ENCODE peak calls at places on chromosomes 12 and 14, in eight cellular contexts. F is kidney tubule cell; O is epithelial cell of esophagus; S is aorta; W is sciatic nerve; N is retina; H is tibial nerve; G is stimulated activated CD4-positive, alpha-beta T cell treated with anti-CD3 and anti-CD28 coated beads, Interleukin-4, amount 100 ng/mL, for 4 hours. A is an unnamed sample.

GRCh38 chr12:105427883-105428282 is 97.4 kb downstream of the C12orf75 start:
- DNase-seq in N (no peak), O (peak), F (peak), G (no peak), H (no peak), W (no peak), S (no peak), A (peak)

GRCh38 chr14:61355892-61356325 is 34.5 kb downstream of the PRKCH start:
- DNase-seq in W (no peak), S (peak), O (peak), N (no peak), F (peak), G (peak), H (no peak), A (peak)

GRCh38 chr12:93636708-93637107 is 40.5 kb upstream of the CRADD start:
- DNase-seq in W (no peak), N (no peak), F (no peak), G (no peak), O (no peak), S (no peak), H (no peak), A (no peak)

GRCh38 chr12:101710289-101710688 is 12.8 kb downstream of the CHPT1 start:
- DNase-seq in W (no peak), N (no peak), F (no peak), S (no peak), O (no peak), H (no peak), G (no peak), A (no peak)

GRCh38 chr12:76799362-76799761 is 35.4 kb downstream of the ZDHHC17 start:
- DNase-seq in H (no peak), S (no peak), W (no peak), G (no peak), N (no peak), O (peak), F (no peak), A (peak)

GRCh38 chr12:18882690-18883089 is 144.8 kb downstream of the CAPZA3 start:
- DNase-seq in H (no peak), S (no peak), O (no peak), W (no peak), N (no peak), G (no peak), F (no peak), A (no peak)

GRCh38 chr12:79546461-79547043 is 144.2 kb downstream of the PAWR start:
- DNase-seq in G (no peak), N (no peak), F (peak), W (no peak), S (no peak), O (peak), H (no peak), A (peak)

GRCh38 chr14:26598081-26598671 is 343 bp upstream of the NOVA1 start:
- DNase-seq in N (peak), W (peak), O (peak), G (peak), H (peak), S (peak), F (peak), A (no peak)

GRCh38 chr14:105493921-105494605 is 3.0 kb downstream of the TEDC1 start:
- DNase-seq in O (no peak), G (no peak), H (no peak), N (no peak), S (peak), W (peak), F (no peak), A (no peak)

GRCh38 chr14:73833530-73834257 is 17.9 kb upstream of the PTGR2 start:
- DNase-seq in S (no peak), O (peak), N (peak), G (no peak), H (no peak), F (peak), W (peak), A (no peak)

GRCh38 chr14:92041203-92041602 is 1.3 kb upstream of the TRIP11 start:
- DNase-seq in F (no peak), H (no peak), S (no peak), O (no peak), W (no peak), G (no peak), N (no peak), A (no peak)

GRCh38 chr12:42757735-42758134 is 168.2 kb upstream of the PRICKLE1 start:
- DNase-seq in G (no peak), N (no peak), W (no peak), F (no peak), H (no peak), S (no peak), O (no peak), A (no peak)

GRCh38 chr14:105918496-105919262 is 392.3 kb downstream of the TMEM121 start:
- DNase-seq in H (no peak), N (no peak), F (no peak), O (no peak), S (peak), G (no peak), W (peak), A (no peak)

GRCh38 chr12:28937196-28937595 is 211.9 kb upstream of the FAR2 start:
- DNase-seq in G (no peak), S (no peak), N (no peak), H (no peak), F (peak), O (peak), W (no peak), A (peak)

GRCh38 chr12:132444957-132445883 is 44.7 kb upstream of the FBRSL1 start:
- DNase-seq in F (no peak), W (no peak), S (peak), H (peak), O (peak), G (peak), N (peak), A (no peak)

GRCh38 chr12:120661432-120661831 is 21.0 kb downstream of the CABP1 start:
- DNase-seq in S (no peak), N (no peak), F (no peak), O (no peak), G (no peak), H (no peak), W (no peak), A (no peak)

GRCh38 chr12:95943231-95943842 is at the start of gene AMDHD1:
- DNase-seq in S (peak), G (peak), O (peak), F (peak), W (peak), H (peak), N (peak), A (peak)

GRCh38 chr12:90124289-90124688 is 415.7 kb upstream of the ATP2B1 start:
- DNase-seq in G (no peak), S (no peak), O (no peak), F (peak), H (no peak), W (no peak), N (no peak), A (peak)

GRCh38 chr14:23548351-23549318 is 2.9 kb downstream of the ZFHX2 start:
- DNase-seq in S (no peak), N (no peak), W (no peak), H (no peak), F (no peak), G (no peak), O (no peak), A (no peak)

GRCh38 chr14:35883677-35884293 is 57.6 kb downstream of the BRMS1L start:
- DNase-seq in G (no peak), W (no peak), F (peak), N (peak), S (no peak), H (peak), O (peak), A (no peak)

GRCh38 chr12:123533672-123534643 is at the start of gene RILPL1:
- DNase-seq in G (peak), W (peak), S (peak), H (no peak), N (peak), F (peak), O (peak), A (peak)

GRCh38 chr12:89349814-89350213 is 2.5 kb downstream of the DUSP6 start:
- DNase-seq in O (peak), S (peak), F (peak), W (no peak), N (peak), H (peak), G (no peak), A (peak)

GRCh38 chr14:61452452-61452851 is 131.1 kb downstream of the PRKCH start:
- DNase-seq in O (no peak), N (no peak), F (no peak), G (peak), W (no peak), H (no peak), S (no peak), A (no peak)

GRCh38 chr12:1496162-1496925 is 98.0 kb downstream of the FBXL14 start:
- DNase-seq in S (peak), H (no peak), G (no peak), O (peak), F (no peak), W (no peak), N (no peak), A (no peak)

GRCh38 chr12:7940906-7941305 is 4.9 kb upstream of the SLC2A3 start:
- DNase-seq in N (no peak), G (no peak), O (no peak), W (no peak), F (no peak), S (no peak), H (no peak), A (no peak)

GRCh38 chr14:74141703-74142102 is 56.9 kb downstream of the LIN52 start:
- DNase-seq in S (no peak), W (no peak), N (peak), F (peak), O (peak), H (peak), G (no peak), A (no peak)

GRCh38 chr14:101843665-101844064 is 82.2 kb downstream of the PPP2R5C start:
- DNase-seq in F (no peak), G (peak), N (no peak), W (no peak), O (no peak), S (no peak), H (no peak), A (no peak)

GRCh38 chr12:4821000-4821399 is 88.7 kb upstream of the KCNA1 start:
- DNase-seq in G (no peak), W (no peak), S (no peak), F (no peak), H (no peak), O (no peak), N (no peak), A (no peak)

GRCh38 chr12:75208851-75209781 is 523 bp downstream of the KCNC2 start:
- DNase-seq in O (peak), F (no peak), H (no peak), W (no peak), S (peak), G (no peak), N (peak), A (peak)

GRCh38 chr14:56087824-56088571 is 30.2 kb upstream of the PELI2 start:
- DNase-seq in S (no peak), N (peak), O (no peak), W (no peak), H (no peak), G (no peak), F (no peak), A (no peak)

GRCh38 chr12:6843118-6843902 is 2.6 kb downstream of the GNB3 start:
- DNase-seq in G (no peak), H (no peak), N (no peak), O (no peak), F (no peak), S (peak), W (no peak), A (no peak)

GRCh38 chr14:69048456-69048855 is 69.4 kb upstream of the ACTN1 start:
- DNase-seq in G (no peak), S (no peak), W (no peak), N (no peak), H (no peak), O (peak), F (peak), A (peak)

A was measured in mammary epithelial cell.